ENCODE peak calls at places on chromosomes 16 and 17, in five cellular contexts. One of them, this sample, is unnamed.

GRCh38 chr17:74165811-74166365 is 37.6 kb upstream of the RPL38 start:
- DNase-seq in epithelial cell of esophagus: no peak
- DNase-seq in activated CD4-positive, alpha-beta T cell treated with anti-CD3 and anti-CD28 coated beads, Interleukin-2, amount 50 U/mL, for 48 hours: no peak
- DNase-seq in NCI-H748 treated with DMSO at 0.1 percent for 48 hours: no peak
- DNase-seq in effector CD4-positive, alpha-beta T cell: no peak
- DNase-seq in this sample: no peak

GRCh38 chr16:49338867-49339266 is 34.7 kb upstream of the C16orf78 start:
- DNase-seq in epithelial cell of esophagus: no peak
- DNase-seq in NCI-H748 treated with DMSO at 0.1 percent for 48 hours: no peak
- DNase-seq in activated CD4-positive, alpha-beta T cell treated with anti-CD3 and anti-CD28 coated beads, Interleukin-2, amount 50 U/mL, for 48 hours: no peak
- DNase-seq in effector CD4-positive, alpha-beta T cell: no peak
- DNase-seq in this sample: no peak

GRCh38 chr17:17723354-17724261 is 42.4 kb downstream of the RAI1 start:
- DNase-seq in effector CD4-positive, alpha-beta T cell: no peak
- DNase-seq in epithelial cell of esophagus: peak; percentile 74
- DNase-seq in NCI-H748 treated with DMSO at 0.1 percent for 48 hours: peak; percentile 70
- DNase-seq in activated CD4-positive, alpha-beta T cell treated with anti-CD3 and anti-CD28 coated beads, Interleukin-2, amount 50 U/mL, for 48 hours: peak; percentile 39
- DNase-seq in this sample: no peak

GRCh38 chr17:7841622-7842379 is 7.8 kb downstream of the KDM6B start:
- DNase-seq in epithelial cell of esophagus: peak; percentile 94
- DNase-seq in activated CD4-positive, alpha-beta T cell treated with anti-CD3 and anti-CD28 coated beads, Interleukin-2, amount 50 U/mL, for 48 hours: peak; percentile 93
- DNase-seq in NCI-H748 treated with DMSO at 0.1 percent for 48 hours: peak; percentile 84
- DNase-seq in effector CD4-positive, alpha-beta T cell: peak; percentile 78
- DNase-seq in this sample: peak; percentile 81

GRCh38 chr17:79934653-79934970 is 95.4 kb upstream of the CBX4 start:
- DNase-seq in activated CD4-positive, alpha-beta T cell treated with anti-CD3 and anti-CD28 coated beads, Interleukin-2, amount 50 U/mL, for 48 hours: no peak
- DNase-seq in NCI-H748 treated with DMSO at 0.1 percent for 48 hours: no peak
- DNase-seq in effector CD4-positive, alpha-beta T cell: no peak
- DNase-seq in epithelial cell of esophagus: no peak
- DNase-seq in this sample: no peak

GRCh38 chr16:54792811-54793210 is 137.9 kb upstream of the IRX5 start:
- DNase-seq in epithelial cell of esophagus: no peak
- DNase-seq in effector CD4-positive, alpha-beta T cell: no peak
- DNase-seq in activated CD4-positive, alpha-beta T cell treated with anti-CD3 and anti-CD28 coated beads, Interleukin-2, amount 50 U/mL, for 48 hours: no peak
- DNase-seq in NCI-H748 treated with DMSO at 0.1 percent for 48 hours: no peak
- DNase-seq in this sample: no peak

GRCh38 chr17:2282297-2282873 is 21.2 kb downstream of the SMG6 start:
- DNase-seq in effector CD4-positive, alpha-beta T cell: no peak
- DNase-seq in activated CD4-positive, alpha-beta T cell treated with anti-CD3 and anti-CD28 coated beads, Interleukin-2, amount 50 U/mL, for 48 hours: no peak
- DNase-seq in NCI-H748 treated with DMSO at 0.1 percent for 48 hours: peak; percentile 49
- DNase-seq in epithelial cell of esophagus: peak; percentile 63
- DNase-seq in this sample: peak; percentile 67

GRCh38 chr16:69444873-69445517 is 20.6 kb downstream of the CYB5B start:
- DNase-seq in NCI-H748 treated with DMSO at 0.1 percent for 48 hours: no peak
- DNase-seq in activated CD4-positive, alpha-beta T cell treated with anti-CD3 and anti-CD28 coated beads, Interleukin-2, amount 50 U/mL, for 48 hours: no peak
- DNase-seq in effector CD4-positive, alpha-beta T cell: no peak
- DNase-seq in epithelial cell of esophagus: no peak
- DNase-seq in this sample: no peak

GRCh38 chr17:13626703-13627102 is 25.0 kb upstream of the HS3ST3A1 start:
- DNase-seq in activated CD4-positive, alpha-beta T cell treated with anti-CD3 and anti-CD28 coated beads, Interleukin-2, amount 50 U/mL, for 48 hours: no peak
- DNase-seq in epithelial cell of esophagus: peak; percentile 18
- DNase-seq in effector CD4-positive, alpha-beta T cell: no peak
- DNase-seq in NCI-H748 treated with DMSO at 0.1 percent for 48 hours: no peak
- DNase-seq in this sample: no peak

GRCh38 chr17:2484876-2485275 is 26.8 kb downstream of the METTL16 start:
- DNase-seq in epithelial cell of esophagus: peak; percentile 91
- DNase-seq in effector CD4-positive, alpha-beta T cell: no peak
- DNase-seq in activated CD4-positive, alpha-beta T cell treated with anti-CD3 and anti-CD28 coated beads, Interleukin-2, amount 50 U/mL, for 48 hours: no peak
- DNase-seq in NCI-H748 treated with DMSO at 0.1 percent for 48 hours: peak; percentile 91
- DNase-seq in this sample: no peak

GRCh38 chr17:7408341-7408740 is 696 bp downstream of the NLGN2 start:
- DNase-seq in activated CD4-positive, alpha-beta T cell treated with anti-CD3 and anti-CD28 coated beads, Interleukin-2, amount 50 U/mL, for 48 hours: peak; percentile 21
- DNase-seq in effector CD4-positive, alpha-beta T cell: no peak
- DNase-seq in epithelial cell of esophagus: no peak
- DNase-seq in NCI-H748 treated with DMSO at 0.1 percent for 48 hours: no peak
- DNase-seq in this sample: no peak

GRCh38 chr16:31262084-31262483 is 2.3 kb downstream of the ITGAM start:
- DNase-seq in epithelial cell of esophagus: no peak
- DNase-seq in effector CD4-positive, alpha-beta T cell: no peak
- DNase-seq in activated CD4-positive, alpha-beta T cell treated with anti-CD3 and anti-CD28 coated beads, Interleukin-2, amount 50 U/mL, for 48 hours: no peak
- DNase-seq in NCI-H748 treated with DMSO at 0.1 percent for 48 hours: no peak
- DNase-seq in this sample: no peak

GRCh38 chr17:40534431-40535189 is 30.7 kb downstream of the CCR7 start:
- DNase-seq in epithelial cell of esophagus: no peak
- DNase-seq in NCI-H748 treated with DMSO at 0.1 percent for 48 hours: no peak
- DNase-seq in activated CD4-positive, alpha-beta T cell treated with anti-CD3 and anti-CD28 coated beads, Interleukin-2, amount 50 U/mL, for 48 hours: no peak
- DNase-seq in effector CD4-positive, alpha-beta T cell: no peak
- DNase-seq in this sample: no peak

GRCh38 chr17:27315322-27315721 is 21.4 kb downstream of the WSB1 start:
- DNase-seq in epithelial cell of esophagus: peak; percentile 53
- DNase-seq in effector CD4-positive, alpha-beta T cell: no peak
- DNase-seq in activated CD4-positive, alpha-beta T cell treated with anti-CD3 and anti-CD28 coated beads, Interleukin-2, amount 50 U/mL, for 48 hours: no peak
- DNase-seq in NCI-H748 treated with DMSO at 0.1 percent for 48 hours: no peak
- DNase-seq in this sample: no peak

GRCh38 chr16:89096042-89096717 is 2.5 kb downstream of the ACSF3 start:
- DNase-seq in effector CD4-positive, alpha-beta T cell: no peak
- DNase-seq in NCI-H748 treated with DMSO at 0.1 percent for 48 hours: no peak
- DNase-seq in epithelial cell of esophagus: no peak
- DNase-seq in activated CD4-positive, alpha-beta T cell treated with anti-CD3 and anti-CD28 coated beads, Interleukin-2, amount 50 U/mL, for 48 hours: no peak
- DNase-seq in this sample: no peak

GRCh38 chr16:29702307-29702706 is 23.3 kb downstream of the QPRT start:
- DNase-seq in effector CD4-positive, alpha-beta T cell: peak; percentile 44
- DNase-seq in epithelial cell of esophagus: no peak
- DNase-seq in NCI-H748 treated with DMSO at 0.1 percent for 48 hours: no peak
- DNase-seq in activated CD4-positive, alpha-beta T cell treated with anti-CD3 and anti-CD28 coated beads, Interleukin-2, amount 50 U/mL, for 48 hours: peak; percentile 9
- DNase-seq in this sample: peak; percentile 30